ENCODE peak calls at places on chromosomes 7 and 10, in seven cellular contexts. F, M, N, D, O, I and P are unnamed samples.

GRCh38 chr7:91565499-91566331 is 301.5 kb downstream of the FZD1 start:
- DNase-seq in F (peak), D (no peak), N (no peak), O (no peak), I (no peak), M (peak), P (no peak)

GRCh38 chr7:135758531-135758932 is 9.9 kb upstream of the FAM180A start:
- DNase-seq in D (no peak), N (no peak), I (no peak), O (no peak), M (no peak), F (no peak), P (peak)

GRCh38 chr10:35214607-35215020 is 88.0 kb downstream of the CREM start:
- DNase-seq in M (no peak), N (no peak), D (no peak), F (no peak), O (no peak), I (no peak), P (no peak)

GRCh38 chr7:81715984-81716588 is 53.8 kb downstream of the HGF start:
- DNase-seq in O (no peak), D (peak), I (no peak), N (no peak), F (peak), M (peak), P (no peak)

GRCh38 chr7:120043250-120043649 is 229.7 kb upstream of the KCND2 start:
- DNase-seq in F (no peak), I (no peak), O (no peak), D (no peak), N (no peak), M (no peak), P (no peak)

GRCh38 chr10:70458329-70459060 is 17.0 kb upstream of the NODAL start:
- DNase-seq in O (peak), F (no peak), I (no peak), N (peak), D (no peak), M (peak), P (no peak)

GRCh38 chr7:33500590-33500989 is 371.2 kb downstream of the BBS9 start:
- DNase-seq in N (no peak), D (no peak), F (no peak), M (no peak), O (no peak), I (no peak), P (no peak)

GRCh38 chr7:37488163-37488759 is 39.6 kb upstream of the ELMO1 start:
- DNase-seq in N (no peak), F (no peak), D (no peak), O (no peak), I (no peak), M (no peak), P (no peak)

GRCh38 chr10:78736926-78737618 is 331.7 kb upstream of the ZMIZ1 start:
- DNase-seq in I (no peak), F (no peak), M (no peak), O (no peak), N (no peak), D (no peak), P (no peak)

GRCh38 chr7:36823353-36823752 is 99.1 kb upstream of the AOAH start:
- DNase-seq in I (no peak), M (no peak), O (no peak), N (no peak), F (no peak), D (no peak), P (no peak)

GRCh38 chr10:101894266-101894665 is 50.7 kb upstream of the KCNIP2 start:
- DNase-seq in I (no peak), N (no peak), M (no peak), O (no peak), F (no peak), D (no peak), P (no peak)

GRCh38 chr7:143497008-143497795 is 19.5 kb downstream of the TAS2R41 start:
- DNase-seq in N (no peak), M (no peak), D (no peak), O (no peak), I (no peak), F (no peak), P (no peak)

GRCh38 chr7:37494940-37495339 is 46.3 kb upstream of the ELMO1 start:
- DNase-seq in I (no peak), M (no peak), D (no peak), N (no peak), O (no peak), F (no peak), P (no peak)

GRCh38 chr10:6006991-6007390 is 29.6 kb upstream of the IL15RA start:
- DNase-seq in M (no peak), D (no peak), O (no peak), N (no peak), F (no peak), I (no peak), P (no peak)
- TF ChIP-seq YY1 in M (no peak), D (no peak), O (no peak), N (no peak), F (no peak), I (no peak), P (no peak)

GRCh38 chr7:45157286-45157652 is 322 bp upstream of the RAMP3 start:
- DNase-seq in M (no peak), N (peak), F (no peak), I (no peak), D (no peak), O (no peak), P (no peak)
- H3K4me3 ChIP-seq in M (no peak), N (peak), F (no peak), I (no peak), D (no peak), O (no peak), P (peak)

DNA sequence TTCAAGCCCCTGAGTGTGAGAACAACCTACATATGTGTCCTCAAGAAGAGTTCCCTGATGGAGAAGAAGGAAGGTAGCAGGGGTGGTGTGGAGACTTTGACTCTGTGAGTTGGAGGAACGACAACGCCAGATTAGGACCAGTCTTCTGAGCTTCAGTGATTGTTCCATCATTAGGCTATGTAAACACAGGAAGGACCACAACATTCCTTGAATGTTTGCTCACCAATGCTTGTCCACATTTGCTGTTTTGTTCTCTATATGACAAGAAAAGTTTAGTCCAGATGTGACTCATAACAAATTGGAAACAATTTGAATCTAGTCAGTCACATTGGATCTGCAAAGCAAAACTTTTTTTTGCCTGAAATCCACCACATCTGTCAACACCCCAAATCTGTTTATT is 62.7 kb downstream of the ENTPD1 start:
- DNase-seq in M (no peak), N (no peak), D (no peak), F (peak), O (no peak), I (no peak), P (no peak)
- TF ChIP-seq YY1 in M (no peak), N (no peak), D (no peak), F (no peak), O (no peak), I (no peak), P (no peak)

GRCh38 chr10:16993186-16993585 is 136.4 kb downstream of the CUBN start:
- DNase-seq in F (no peak), M (no peak), O (no peak), I (no peak), D (no peak), N (no peak), P (no peak)
- H3K4me3 ChIP-seq in F (no peak), M (no peak), O (no peak), I (no peak), D (no peak), N (no peak), P (no peak)